ENCODE peak calls at places on chromosomes 3 and 15, in six cellular contexts. M is activated T-cell treated with anti-CD3 and anti-CD28 coated beads, Interleukin-2, amount 50 U/mL, for 48 hours; T is cardiac fibroblast; S is IMR-90; F is NCI-H1417; L is NCI-H446. D is an unnamed sample.

GRCh38 chr15:67024322-67024997 is 40.9 kb upstream of the SMAD3 start:
- DNase-seq in M (peak), T (peak), S (peak), F (peak), L (peak), D (peak)

GRCh38 chr3:70526966-70527515 is 214.6 kb upstream of the MDFIC2 start:
- DNase-seq in M (no peak), T (no peak), L (no peak), F (no peak), S (peak), D (no peak)

GRCh38 chr3:47365213-47366153 is 15.3 kb upstream of the PTPN23 start:
- DNase-seq in T (peak), L (peak), M (no peak), S (peak), F (no peak), D (no peak)

GRCh38 chr15:77633913-77634265 is 1.2 kb upstream of the LINGO1 start:
- DNase-seq in L (no peak), T (no peak), F (peak), M (no peak), S (no peak), D (no peak)

GRCh38 chr3:190122198-190122771 is 1.6 kb upstream of the P3H2 start:
- DNase-seq in L (no peak), S (peak), F (no peak), M (no peak), T (peak), D (no peak)

GRCh38 chr3:20462723-20463122 is 276.7 kb upstream of the SGO1 start:
- DNase-seq in L (no peak), S (no peak), M (no peak), F (no peak), T (peak), D (no peak)

GRCh38 chr3:181797431-181797830 is 85.7 kb downstream of the SOX2 start:
- DNase-seq in T (no peak), M (no peak), L (no peak), S (no peak), F (no peak), D (no peak)

GRCh38 chr3:134630506-134630905 is 20.3 kb downstream of the KY start:
- DNase-seq in L (no peak), T (peak), M (no peak), S (peak), F (no peak), D (no peak)

GRCh38 chr3:152669560-152669959 is 165.4 kb upstream of the P2RY1 start:
- DNase-seq in T (no peak), L (no peak), F (no peak), M (no peak), S (no peak), D (no peak)

GRCh38 chr15:80168421-80168820 is 15.6 kb downstream of the FAH start:
- DNase-seq in S (no peak), T (no peak), M (no peak), L (no peak), F (peak), D (no peak)

GRCh38 chr3:56887402-56888025 is 85.8 kb upstream of the ARHGEF3 start:
- DNase-seq in M (no peak), S (no peak), F (no peak), L (no peak), T (no peak), D (no peak)

GRCh38 chr3:25150199-25150598 is 277.9 kb upstream of the RARB start:
- DNase-seq in M (no peak), S (no peak), L (no peak), T (no peak), F (no peak), D (no peak)

GRCh38 chr3:42273351-42273750 is 7.4 kb upstream of the CCK start:
- DNase-seq in L (no peak), T (no peak), S (no peak), M (no peak), F (no peak), D (no peak)

GRCh38 chr3:21174461-21174860 is 576.5 kb downstream of the ZNF385D start:
- DNase-seq in M (no peak), S (no peak), F (no peak), T (peak), L (peak), D (no peak)

GRCh38 chr15:64089553-64090280 is 3.9 kb downstream of the CIAO2A start:
- DNase-seq in M (no peak), S (no peak), F (no peak), T (no peak), L (no peak), D (no peak)

GRCh38 chr15:98085003-98085639 is 124.6 kb downstream of the ARRDC4 start:
- DNase-seq in M (no peak), S (peak), L (peak), F (peak), T (peak), D (peak)

GRCh38 chr15:41861736-41862356 is 23.2 kb downstream of the PLA2G4B start:
- DNase-seq in T (no peak), F (peak), M (no peak), S (no peak), L (no peak), D (no peak)

GRCh38 chr15:64019764-64020163 is 26.5 kb downstream of the DAPK2 start:
- DNase-seq in M (no peak), T (no peak), L (no peak), F (peak), S (no peak), D (no peak)

GRCh38 chr3:65914740-65915366 is 123.9 kb downstream of the MAGI1 start:
- DNase-seq in M (no peak), L (no peak), F (no peak), T (peak), S (no peak), D (no peak)

GRCh38 chr3:10015476-10015904 is 10.7 kb upstream of the FANCD2 start:
- DNase-seq in T (peak), F (no peak), S (peak), L (peak), M (no peak), D (no peak)

GRCh38 chr3:172808969-172809546 is 58.5 kb downstream of the ECT2 start:
- DNase-seq in T (peak), S (peak), L (peak), M (no peak), F (peak), D (peak)

GRCh38 chr15:68057758-68058157 is 3.6 kb downstream of the PIAS1 start:
- DNase-seq in T (no peak), L (no peak), S (no peak), F (no peak), M (no peak), D (no peak)

GRCh38 chr3:141407043-141407442 is 38.7 kb downstream of the ZBTB38 start:
- DNase-seq in T (peak), L (no peak), M (no peak), F (no peak), S (peak), D (no peak)

GRCh38 chr3:9947025-9947995 is 4.9 kb downstream of the PRRT3 start:
- DNase-seq in L (no peak), S (peak), M (no peak), F (peak), T (peak), D (no peak)

GRCh38 chr3:134949150-134949549 is 154.1 kb downstream of the EPHB1 start:
- DNase-seq in S (no peak), F (no peak), M (no peak), T (no peak), L (no peak), D (no peak)

GRCh38 chr15:29518442-29518841 is 248.8 kb upstream of the NSMCE3 start:
- DNase-seq in S (no peak), L (no peak), T (no peak), M (no peak), F (no peak), D (no peak)

GRCh38 chr15:99057697-99058420 is 47.0 kb upstream of the SYNM start:
- DNase-seq in S (no peak), L (no peak), M (no peak), T (no peak), F (peak), D (no peak)

GRCh38 chr3:124456506-124456905 is 273.7 kb upstream of the UMPS start:
- DNase-seq in T (no peak), S (no peak), L (no peak), F (no peak), M (no peak), D (no peak)

GRCh38 chr3:52683611-52684010 is 2.1 kb downstream of the PBRM1 start:
- DNase-seq in F (no peak), M (no peak), L (no peak), T (peak), S (no peak), D (no peak)